ENCODE peak calls at places on chromosome X, in six cellular contexts. One of them, this sample, is unnamed.
A peak's percentile ranks its signal among the peaks of the same experiment; 100 is the strongest.

GRCh38 chrX:15973299-15973698 is 118.7 kb upstream of the AP1S2 start:
- DNase-seq in right lobe of liver: no peak
- DNase-seq in tibial nerve: no peak
- DNase-seq in adrenal gland: peak; percentile 9
- DNase-seq in spleen: no peak
- DNase-seq in IMR-90: peak; percentile 19
- DNase-seq in this sample: no peak

GRCh38 chrX:108362026-108362425 is 76.2 kb downstream of the COL4A6 start:
- DNase-seq in adrenal gland: no peak
- DNase-seq in IMR-90: no peak
- DNase-seq in tibial nerve: no peak
- DNase-seq in spleen: no peak
- DNase-seq in right lobe of liver: no peak
- DNase-seq in this sample: no peak

GRCh38 chrX:6941041-6941440 is 206.5 kb upstream of the STS start:
- DNase-seq in spleen: no peak
- DNase-seq in tibial nerve: no peak
- DNase-seq in IMR-90: peak; percentile 8
- DNase-seq in adrenal gland: no peak
- DNase-seq in right lobe of liver: no peak
- DNase-seq in this sample: no peak

GRCh38 chrX:41312786-41313185 is 21.2 kb upstream of the DDX3X start:
- DNase-seq in adrenal gland: no peak
- DNase-seq in tibial nerve: no peak
- DNase-seq in right lobe of liver: no peak
- DNase-seq in spleen: no peak
- DNase-seq in IMR-90: no peak
- DNase-seq in this sample: no peak

GRCh38 chrX:132861076-132861475 is 97.4 kb downstream of the HS6ST2 start:
- DNase-seq in adrenal gland: no peak
- DNase-seq in spleen: no peak
- DNase-seq in tibial nerve: no peak
- DNase-seq in IMR-90: no peak
- DNase-seq in right lobe of liver: no peak
- DNase-seq in this sample: no peak

GRCh38 chrX:68846536-68846935 is 17.7 kb downstream of the EFNB1 start:
- DNase-seq in tibial nerve: no peak
- DNase-seq in IMR-90: peak; percentile 22
- DNase-seq in adrenal gland: no peak
- DNase-seq in spleen: no peak
- DNase-seq in right lobe of liver: no peak
- DNase-seq in this sample: no peak

GRCh38 chrX:66676990-66677389 is 38.1 kb upstream of the EDA2R start:
- DNase-seq in spleen: no peak
- DNase-seq in adrenal gland: no peak
- DNase-seq in tibial nerve: no peak
- DNase-seq in IMR-90: peak; percentile 69
- DNase-seq in right lobe of liver: no peak
- DNase-seq in this sample: no peak

GRCh38 chrX:8815460-8816065 is 14.4 kb upstream of the FAM9A start:
- DNase-seq in spleen: no peak
- DNase-seq in IMR-90: peak; percentile 40
- DNase-seq in right lobe of liver: no peak
- DNase-seq in adrenal gland: peak; percentile 16
- DNase-seq in tibial nerve: peak; percentile 67
- DNase-seq in this sample: no peak

GRCh38 chrX:155718964-155719586 is 106.3 kb upstream of the TMLHE start:
- DNase-seq in spleen: no peak
- DNase-seq in right lobe of liver: no peak
- DNase-seq in tibial nerve: no peak
- DNase-seq in adrenal gland: peak; percentile 13
- DNase-seq in IMR-90: no peak
- DNase-seq in this sample: no peak

GRCh38 chrX:91108761-91109160 is 325.9 kb upstream of the PABPC5 start:
- DNase-seq in tibial nerve: no peak
- DNase-seq in right lobe of liver: no peak
- DNase-seq in spleen: no peak
- DNase-seq in IMR-90: no peak
- DNase-seq in adrenal gland: no peak
- DNase-seq in this sample: no peak

GRCh38 chrX:150642421-150642820 is 50.8 kb upstream of the MTMR1 start:
- DNase-seq in tibial nerve: no peak
- DNase-seq in spleen: no peak
- DNase-seq in right lobe of liver: no peak
- DNase-seq in adrenal gland: no peak
- DNase-seq in IMR-90: no peak
- DNase-seq in this sample: no peak

GRCh38 chrX:108516184-108516583 is 76.5 kb downstream of the COL4A5 start:
- DNase-seq in IMR-90: peak; percentile 44
- DNase-seq in tibial nerve: no peak
- DNase-seq in adrenal gland: no peak
- DNase-seq in right lobe of liver: no peak
- DNase-seq in spleen: no peak
- DNase-seq in this sample: no peak

GRCh38 chrX:115531818-115532403 is 29.1 kb upstream of the PLS3 start:
- DNase-seq in adrenal gland: no peak
- DNase-seq in IMR-90: peak; percentile 65
- DNase-seq in tibial nerve: no peak
- DNase-seq in spleen: no peak
- DNase-seq in right lobe of liver: no peak
- DNase-seq in this sample: no peak

GRCh38 chrX:122625821-122626220 is 558.3 kb upstream of the GRIA3 start:
- DNase-seq in adrenal gland: no peak
- DNase-seq in tibial nerve: no peak
- DNase-seq in IMR-90: peak; percentile 38
- DNase-seq in spleen: no peak
- DNase-seq in right lobe of liver: no peak
- DNase-seq in this sample: no peak

DNA sequence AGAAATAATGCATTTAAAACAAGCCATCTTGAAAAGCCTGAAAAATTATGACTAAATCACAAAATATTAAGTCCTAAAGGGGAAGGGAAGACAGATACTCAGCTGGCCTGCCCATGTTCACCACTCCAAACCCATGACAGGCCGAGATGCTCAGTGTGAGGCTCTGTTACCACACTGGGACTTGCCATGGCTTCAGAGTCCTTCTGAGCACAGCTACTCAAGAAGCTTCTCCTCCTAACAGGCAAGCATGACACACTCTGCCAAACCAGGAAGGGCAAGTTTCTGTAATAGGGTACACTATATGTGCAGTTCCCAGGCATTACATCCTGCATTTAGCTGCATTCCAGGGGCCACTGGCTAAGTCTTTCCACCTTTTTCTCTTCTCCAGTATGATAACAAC is 34.0 kb upstream of the CYBB start:
- DNase-seq in adrenal gland: no peak
- DNase-seq in tibial nerve: no peak
- DNase-seq in right lobe of liver: no peak
- DNase-seq in spleen: peak; percentile 69
- DNase-seq in IMR-90: no peak
- DNase-seq in this sample: no peak
- H3K27ac ChIP-seq in adrenal gland: no peak overlapping the region
- H3K27ac ChIP-seq in tibial nerve: no peak overlapping the region
- H3K27ac ChIP-seq in right lobe of liver: no peak overlapping the region
- H3K27ac ChIP-seq in spleen: peak overlapping the region; percentile 82
- H3K27ac ChIP-seq in IMR-90: no peak overlapping the region
- H3K27ac ChIP-seq in this sample: no peak overlapping the region

GRCh38 chrX:104309169-104309568 is 54.4 kb upstream of the ESX1 start:
- DNase-seq in adrenal gland: no peak
- DNase-seq in tibial nerve: no peak
- DNase-seq in spleen: no peak
- DNase-seq in IMR-90: no peak
- DNase-seq in right lobe of liver: no peak
- DNase-seq in this sample: no peak

GRCh38 chrX:104307341-104307740 is 52.6 kb upstream of the ESX1 start:
- DNase-seq in tibial nerve: no peak
- DNase-seq in right lobe of liver: no peak
- DNase-seq in IMR-90: no peak
- DNase-seq in spleen: no peak
- DNase-seq in adrenal gland: no peak
- DNase-seq in this sample: no peak

GRCh38 chrX:104306180-104306579 is 51.4 kb upstream of the ESX1 start:
- DNase-seq in adrenal gland: no peak
- DNase-seq in tibial nerve: no peak
- DNase-seq in spleen: no peak
- DNase-seq in IMR-90: no peak
- DNase-seq in right lobe of liver: no peak
- DNase-seq in this sample: no peak

GRCh38 chrX:104310657-104311056 is 55.9 kb upstream of the ESX1 start:
- DNase-seq in IMR-90: no peak
- DNase-seq in adrenal gland: no peak
- DNase-seq in spleen: no peak
- DNase-seq in tibial nerve: no peak
- DNase-seq in right lobe of liver: no peak
- DNase-seq in this sample: no peak

DNA sequence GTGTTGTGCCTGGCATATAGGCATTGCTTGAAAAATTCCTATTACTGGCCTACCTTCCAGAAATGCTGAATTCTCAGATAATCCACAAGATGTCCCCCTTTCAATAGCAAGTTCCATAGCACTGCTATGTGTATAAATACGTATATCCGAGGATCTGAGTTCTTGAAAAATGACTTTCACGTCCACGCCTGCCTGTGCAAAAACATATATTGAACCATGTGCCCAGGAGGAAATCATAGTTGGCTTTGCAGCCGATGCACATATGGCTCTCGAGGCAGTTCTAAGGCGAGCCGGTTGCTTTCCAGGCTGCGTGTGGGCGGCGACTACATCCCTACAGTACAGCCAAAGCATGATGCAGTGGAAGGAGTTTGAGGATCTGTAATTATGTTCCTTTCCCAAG is 55.4 kb upstream of the ESX1 start:
- DNase-seq in right lobe of liver: no peak
- DNase-seq in tibial nerve: no peak
- DNase-seq in IMR-90: peak; percentile 47
- DNase-seq in spleen: no peak
- DNase-seq in adrenal gland: no peak
- DNase-seq in this sample: no peak
- H3K4me3 ChIP-seq in right lobe of liver: no peak overlapping the region
- H3K4me3 ChIP-seq in tibial nerve: peak overlapping the region; percentile 15
- H3K4me3 ChIP-seq in IMR-90: peak overlapping the region; percentile 35
- H3K4me3 ChIP-seq in spleen: no peak overlapping the region
- H3K4me3 ChIP-seq in adrenal gland: peak overlapping the region; percentile 35
- H3K4me3 ChIP-seq in this sample: no peak overlapping the region

DNA sequence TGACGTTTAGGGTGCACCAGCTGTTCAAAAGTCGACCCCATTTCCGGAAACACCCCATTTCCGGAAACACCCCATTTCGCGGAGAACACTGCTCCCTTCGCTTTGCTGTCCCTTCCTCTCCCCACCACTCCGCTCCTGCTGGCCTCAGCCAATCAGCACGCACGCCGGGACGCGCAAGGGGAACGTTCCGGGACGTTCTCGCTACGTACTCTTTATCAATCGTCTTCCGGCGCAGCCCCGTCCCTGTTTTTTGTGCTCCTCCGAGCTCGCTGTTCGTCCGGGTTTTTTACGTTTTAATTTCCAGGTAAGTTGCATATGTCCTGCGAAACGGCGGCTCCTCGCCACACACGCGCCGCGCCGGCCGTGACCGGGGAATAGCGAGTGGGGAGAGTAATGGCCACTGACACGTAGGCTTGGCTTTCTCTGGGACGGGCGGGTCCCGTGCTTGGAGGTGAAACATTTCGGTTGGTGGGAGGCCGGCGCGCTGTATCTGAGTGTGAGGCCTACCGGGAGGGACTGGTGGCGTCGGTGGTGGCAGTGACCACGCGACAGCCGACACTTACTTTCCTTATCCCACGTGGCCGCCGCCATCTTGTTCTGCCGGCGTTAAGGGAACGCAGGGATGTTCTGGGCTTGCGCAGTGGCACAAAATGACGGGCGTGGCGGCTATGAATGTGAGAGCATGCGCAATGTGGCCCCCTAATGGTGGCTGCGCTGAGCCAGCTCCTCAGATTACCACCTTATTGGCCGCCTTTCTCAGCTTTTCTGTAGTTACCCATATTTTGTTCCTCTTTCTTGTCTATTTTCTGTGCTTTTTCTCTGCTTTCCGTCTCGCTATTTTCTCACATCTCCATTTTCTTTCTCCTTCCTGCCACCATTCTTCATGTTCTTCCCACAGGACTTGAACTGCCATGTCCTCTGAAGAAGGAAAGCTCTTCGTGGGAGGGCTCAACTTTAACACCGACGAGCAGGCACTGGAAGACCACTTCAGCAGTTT is at the start of gene RBM3:
- DNase-seq in IMR-90: peak; percentile 91
- DNase-seq in adrenal gland: peak; percentile 94
- DNase-seq in spleen: peak; percentile 97
- DNase-seq in right lobe of liver: peak; percentile 95
- DNase-seq in tibial nerve: peak; percentile 86
- DNase-seq in this sample: peak; percentile 94
- TF ChIP-seq POLR2A in IMR-90: peak; percentile 95
- TF ChIP-seq POLR2A in adrenal gland: peak; percentile 90
- TF ChIP-seq POLR2A in spleen: peak; percentile 76
- TF ChIP-seq POLR2A in right lobe of liver: peak; percentile 89
- TF ChIP-seq POLR2A in tibial nerve: peak; percentile 84
- TF ChIP-seq POLR2A in this sample: peak; percentile 90

GRCh38 chrX:22650691-22651090 is 349.1 kb upstream of the DDX53 start:
- DNase-seq in right lobe of liver: no peak
- DNase-seq in tibial nerve: peak; percentile 61
- DNase-seq in IMR-90: no peak
- DNase-seq in spleen: no peak
- DNase-seq in adrenal gland: no peak
- DNase-seq in this sample: no peak

GRCh38 chrX:22652596-22652995 is 347.2 kb upstream of the DDX53 start:
- DNase-seq in right lobe of liver: no peak
- DNase-seq in tibial nerve: no peak
- DNase-seq in spleen: no peak
- DNase-seq in adrenal gland: peak; percentile 46
- DNase-seq in IMR-90: peak; percentile 50
- DNase-seq in this sample: no peak
- H3K27ac ChIP-seq in right lobe of liver: no peak overlapping the region
- H3K27ac ChIP-seq in tibial nerve: no peak overlapping the region
- H3K27ac ChIP-seq in spleen: no peak overlapping the region
- H3K27ac ChIP-seq in adrenal gland: no peak overlapping the region
- H3K27ac ChIP-seq in IMR-90: no peak overlapping the region
- H3K27ac ChIP-seq in this sample: no peak overlapping the region

This sample was measured in ovary.